ENCODE peak calls at places on chromosome 18, in four cellular contexts. V is iPS-NIHi11, C is RPMI8226, Y is Ammon's horn. E is an unnamed sample.

GRCh38 chr18:43620936-43621335 is 343.6 kb upstream of the SYT4 start:
- DNase-seq in C (peak; percentile 34), Y (peak; percentile 11), V (peak; percentile 43), E (peak; percentile 21)

GRCh38 chr18:54822872-54823845 is 5.1 kb upstream of the RAB27B start:
- DNase-seq in V (no peak), C (no peak), Y (no peak), E (no peak)

GRCh38 chr18:32770181-32770650 is 2.6 kb downstream of the KLHL14 start:
- DNase-seq in V (peak; percentile 23), Y (no peak), C (peak; percentile 6), E (no peak)

GRCh38 chr18:45012286-45012685 is 331.6 kb downstream of the SETBP1 start:
- DNase-seq in V (no peak), Y (no peak), C (no peak), E (no peak)

GRCh38 chr18:63518178-63519012 is 23.8 kb upstream of the SERPINB12 start:
- DNase-seq in V (peak; percentile 71), Y (peak; percentile 91), C (peak; percentile 88), E (peak; percentile 39)

GRCh38 chr18:47050468-47050867 is 15.0 kb upstream of the ELOA2 start:
- DNase-seq in Y (peak; percentile 72), V (peak; percentile 26), C (peak; percentile 50), E (peak; percentile 25)

GRCh38 chr18:78884502-78884901 is 95.1 kb upstream of the SALL3 start:
- DNase-seq in Y (no peak), C (no peak), V (no peak), E (no peak)

GRCh38 chr18:58953627-58954026 is 89.0 kb downstream of the ZNF532 start:
- DNase-seq in V (no peak), Y (no peak), C (peak; percentile 45), E (no peak)

GRCh38 chr18:48565105-48565504 is 26.3 kb downstream of the CTIF start:
- DNase-seq in C (no peak), Y (peak; percentile 51), V (no peak), E (no peak)

GRCh38 chr18:75265872-75266271 is 55.3 kb downstream of the TSHZ1 start:
- DNase-seq in Y (no peak), V (no peak), C (no peak), E (no peak)

GRCh38 chr18:26919656-26920055 is 54.1 kb upstream of the AQP4 start:
- DNase-seq in V (no peak), C (no peak), Y (no peak), E (no peak)

GRCh38 chr18:70288851-70289328 is at the start of gene SOCS6:
- DNase-seq in V (peak; percentile 88), C (peak; percentile 64), Y (peak; percentile 50), E (peak; percentile 58)

GRCh38 chr18:21897811-21898210 is 157.2 kb downstream of the MIB1 start:
- DNase-seq in Y (peak; percentile 48), C (peak; percentile 69), V (peak; percentile 76), E (peak; percentile 10)

GRCh38 chr18:47448956-47449355 is 197.5 kb upstream of the SKOR2 start:
- DNase-seq in C (no peak), Y (no peak), V (no peak), E (no peak)

GRCh38 chr18:31241425-31241824 is 76.5 kb upstream of the DSG1 start:
- DNase-seq in Y (no peak), V (no peak), C (no peak), E (no peak)

GRCh38 chr18:58396144-58396543 is 232.7 kb downstream of the ALPK2 start:
- DNase-seq in V (no peak), Y (no peak), C (no peak), E (no peak)

GRCh38 chr18:21777814-21778213 is 37.2 kb downstream of the MIB1 start:
- DNase-seq in V (no peak), Y (no peak), C (no peak), E (no peak)

GRCh38 chr18:58842978-58843661 is 21.6 kb upstream of the ZNF532 start:
- DNase-seq in C (no peak), Y (peak; percentile 73), V (no peak), E (no peak)

GRCh38 chr18:44687421-44687820 is 6.7 kb downstream of the SETBP1 start:
- DNase-seq in V (no peak), C (no peak), Y (no peak), E (no peak)

GRCh38 chr18:23856466-23857175 is 157.9 kb upstream of the TTC39C start:
- DNase-seq in V (no peak), Y (no peak), C (peak; percentile 32), E (no peak)

GRCh38 chr18:23422751-23423418 is 30.2 kb upstream of the RIOK3 start:
- DNase-seq in Y (peak; percentile 13), C (no peak), V (no peak), E (no peak)

GRCh38 chr18:240175-240574 is 27.7 kb downstream of the THOC1 start:
- DNase-seq in Y (no peak), C (no peak), V (no peak), E (no peak)

GRCh38 chr18:12278765-12279682 is 24.9 kb downstream of the CIDEA start:
- DNase-seq in V (peak; percentile 89), Y (peak; percentile 71), C (no peak), E (no peak)

GRCh38 chr18:8254664-8255063 is 354.6 kb upstream of the RAB12 start:
- DNase-seq in Y (no peak), V (no peak), C (no peak), E (no peak)

GRCh38 chr18:30727849-30728248 is 314.7 kb downstream of the DSC3 start:
- DNase-seq in Y (no peak), C (no peak), V (no peak), E (no peak)

GRCh38 chr18:73683618-73684238 is 463.9 kb downstream of the FBXO15 start:
- DNase-seq in C (no peak), Y (no peak), V (no peak), E (no peak)

GRCh38 chr18:58493516-58494253 is 135.2 kb downstream of the ALPK2 start:
- DNase-seq in Y (peak; percentile 89), V (peak; percentile 84), C (peak; percentile 86), E (peak; percentile 83)

GRCh38 chr18:45621068-45621511 is 5.8 kb downstream of the SLC14A2 start:
- DNase-seq in Y (peak; percentile 63), V (peak; percentile 77), C (peak; percentile 55), E (peak; percentile 40)

GRCh38 chr18:2994603-2995432 is 18.1 kb downstream of the LPIN2 start:
- DNase-seq in V (peak; percentile 20), Y (no peak), C (peak; percentile 72), E (no peak)

GRCh38 chr18:45997689-45998088 is 30.6 kb upstream of the EPG5 start:
- DNase-seq in Y (no peak), V (peak; percentile 48), C (no peak), E (no peak)

GRCh38 chr18:49025767-49026500 is 75.2 kb upstream of the SMAD7 start:
- DNase-seq in Y (no peak), V (no peak), C (no peak), E (no peak)

GRCh38 chr18:66640431-66640830 is 36.5 kb upstream of the CDH19 start:
- DNase-seq in Y (no peak), C (peak; percentile 28), V (no peak), E (no peak)